ENCODE peak calls at places on chromosomes 16 and 17, in four cellular contexts. One of them, this sample, is unnamed.

GRCh38 chr16:88455610-88456355 is 2.7 kb downstream of the ZFPM1 start:
- DNase-seq in A549: peak
- DNase-seq in cardiac fibroblast: peak
- DNase-seq in kidney epithelial cell: no peak
- DNase-seq in this sample: no peak

GRCh38 chr17:6706499-6706898 is 6.7 kb downstream of the SLC13A5 start:
- DNase-seq in A549: no peak
- DNase-seq in cardiac fibroblast: no peak
- DNase-seq in kidney epithelial cell: no peak
- DNase-seq in this sample: no peak

GRCh38 chr17:63434951-63435571 is 11.0 kb downstream of the CYB561 start:
- DNase-seq in kidney epithelial cell: no peak
- DNase-seq in A549: peak
- DNase-seq in cardiac fibroblast: peak
- DNase-seq in this sample: peak

GRCh38 chr17:78272181-78272913 is 40.9 kb downstream of the TMEM235 start:
- DNase-seq in A549: no peak
- DNase-seq in cardiac fibroblast: peak
- DNase-seq in kidney epithelial cell: peak
- DNase-seq in this sample: peak

GRCh38 chr17:56765449-56765848 is 68.3 kb downstream of the C17orf67 start:
- DNase-seq in kidney epithelial cell: no peak
- DNase-seq in cardiac fibroblast: no peak
- DNase-seq in A549: no peak
- DNase-seq in this sample: no peak

GRCh38 chr16:89290887-89291286 is 73.4 kb downstream of the ZNF778 start:
- DNase-seq in kidney epithelial cell: no peak
- DNase-seq in A549: no peak
- DNase-seq in cardiac fibroblast: no peak
- DNase-seq in this sample: no peak

GRCh38 chr16:15493416-15494181 is 59.2 kb downstream of the BMERB1 start:
- DNase-seq in A549: no peak
- DNase-seq in cardiac fibroblast: peak
- DNase-seq in kidney epithelial cell: no peak
- DNase-seq in this sample: no peak

GRCh38 chr17:19386276-19386863 is 620 bp downstream of the MFAP4 start:
- DNase-seq in cardiac fibroblast: peak
- DNase-seq in A549: peak
- DNase-seq in kidney epithelial cell: peak
- DNase-seq in this sample: peak

GRCh38 chr16:88736088-88736487 is 29.8 kb downstream of the CTU2 start:
- DNase-seq in cardiac fibroblast: no peak
- DNase-seq in A549: no peak
- DNase-seq in kidney epithelial cell: no peak
- DNase-seq in this sample: no peak

GRCh38 chr17:35390663-35391062 is 17.2 kb upstream of the SLFN11 start:
- DNase-seq in kidney epithelial cell: no peak
- DNase-seq in cardiac fibroblast: peak
- DNase-seq in A549: no peak
- DNase-seq in this sample: peak

GRCh38 chr16:46496701-46497100 is 124.5 kb downstream of the SHCBP1 start:
- DNase-seq in cardiac fibroblast: no peak
- DNase-seq in kidney epithelial cell: no peak
- DNase-seq in A549: no peak
- DNase-seq in this sample: no peak

GRCh38 chr17:35588196-35588920 is 1.2 kb downstream of the AP2B1 start:
- DNase-seq in kidney epithelial cell: peak
- DNase-seq in cardiac fibroblast: peak
- DNase-seq in A549: peak
- DNase-seq in this sample: peak

GRCh38 chr16:4415538-4416199 is 727 bp downstream of the CORO7 start:
- DNase-seq in A549: peak
- DNase-seq in kidney epithelial cell: no peak
- DNase-seq in cardiac fibroblast: peak
- DNase-seq in this sample: peak

GRCh38 chr16:1706386-1707192 is 594 bp downstream of the MAPK8IP3 start:
- DNase-seq in A549: no peak
- DNase-seq in cardiac fibroblast: peak
- DNase-seq in kidney epithelial cell: no peak
- DNase-seq in this sample: no peak

GRCh38 chr16:52078716-52079655 is 468.0 kb downstream of the TOX3 start:
- DNase-seq in kidney epithelial cell: no peak
- DNase-seq in A549: no peak
- DNase-seq in cardiac fibroblast: no peak
- DNase-seq in this sample: no peak

GRCh38 chr17:62653002-62653830 is 25.7 kb downstream of the MRC2 start:
- DNase-seq in A549: peak
- DNase-seq in kidney epithelial cell: no peak
- DNase-seq in cardiac fibroblast: peak
- DNase-seq in this sample: no peak

GRCh38 chr16:88558457-88559442 is 11.5 kb upstream of the ZC3H18 start:
- DNase-seq in cardiac fibroblast: peak
- DNase-seq in A549: peak
- DNase-seq in kidney epithelial cell: no peak
- DNase-seq in this sample: peak

GRCh38 chr16:88844412-88845118 is 12.2 kb downstream of the GALNS start:
- DNase-seq in cardiac fibroblast: no peak
- DNase-seq in kidney epithelial cell: no peak
- DNase-seq in A549: no peak
- DNase-seq in this sample: no peak

GRCh38 chr17:8408371-8408770 is 10.7 kb upstream of the RNF222 start:
- DNase-seq in A549: peak
- DNase-seq in kidney epithelial cell: no peak
- DNase-seq in cardiac fibroblast: no peak
- DNase-seq in this sample: peak

GRCh38 chr17:21081967-21082366 is 39.2 kb upstream of the USP22 start:
- DNase-seq in A549: no peak
- DNase-seq in kidney epithelial cell: no peak
- DNase-seq in cardiac fibroblast: no peak
- DNase-seq in this sample: peak

GRCh38 chr17:10843806-10844205 is 5.9 kb upstream of the PIRT start:
- DNase-seq in A549: no peak
- DNase-seq in cardiac fibroblast: no peak
- DNase-seq in kidney epithelial cell: no peak
- DNase-seq in this sample: no peak

GRCh38 chr17:16007439-16007838 is 7.8 kb downstream of the TTC19 start:
- DNase-seq in A549: no peak
- DNase-seq in cardiac fibroblast: no peak
- DNase-seq in kidney epithelial cell: no peak
- DNase-seq in this sample: no peak

GRCh38 chr17:21475555-21475954 is 99.4 kb downstream of the KCNJ12 start:
- DNase-seq in kidney epithelial cell: no peak
- DNase-seq in cardiac fibroblast: no peak
- DNase-seq in A549: no peak
- DNase-seq in this sample: no peak

GRCh38 chr17:1563786-1564613 is 1.4 kb upstream of the PITPNA start:
- DNase-seq in A549: no peak
- DNase-seq in cardiac fibroblast: no peak
- DNase-seq in kidney epithelial cell: no peak
- DNase-seq in this sample: no peak

GRCh38 chr17:1562178-1562643 is 381 bp downstream of the PITPNA start:
- DNase-seq in kidney epithelial cell: no peak
- DNase-seq in A549: peak
- DNase-seq in cardiac fibroblast: peak
- DNase-seq in this sample: no peak

GRCh38 chr17:1559743-1560581 is 2.6 kb downstream of the PITPNA start:
- DNase-seq in kidney epithelial cell: no peak
- DNase-seq in cardiac fibroblast: no peak
- DNase-seq in A549: no peak
- DNase-seq in this sample: no peak

GRCh38 chr17:1560582-1561170 is 1.9 kb downstream of the PITPNA start:
- DNase-seq in A549: no peak
- DNase-seq in kidney epithelial cell: no peak
- DNase-seq in cardiac fibroblast: no peak
- DNase-seq in this sample: no peak

GRCh38 chr17:1561420-1562177 is 993 bp downstream of the PITPNA start:
- DNase-seq in A549: peak
- DNase-seq in kidney epithelial cell: no peak
- DNase-seq in cardiac fibroblast: peak
- DNase-seq in this sample: no peak
- TF ChIP-seq CTCF in A549: peak
- TF ChIP-seq CTCF in kidney epithelial cell: no peak
- TF ChIP-seq CTCF in cardiac fibroblast: peak
- TF ChIP-seq CTCF in this sample: peak

GRCh38 chr16:33877-34707 is 19.3 kb downstream of the POLR3K start:
- DNase-seq in A549: no peak
- DNase-seq in cardiac fibroblast: no peak
- DNase-seq in kidney epithelial cell: no peak
- DNase-seq in this sample: no peak
- TF ChIP-seq CTCF in A549: no peak
- TF ChIP-seq CTCF in cardiac fibroblast: no peak
- TF ChIP-seq CTCF in kidney epithelial cell: no peak
- TF ChIP-seq CTCF in this sample: no peak

GRCh38 chr17:60606036-60606435 is 6.0 kb downstream of the PPM1D start:
- DNase-seq in kidney epithelial cell: no peak
- DNase-seq in A549: no peak
- DNase-seq in cardiac fibroblast: peak
- DNase-seq in this sample: no peak

GRCh38 chr17:60613325-60613724 is 13.3 kb downstream of the PPM1D start:
- DNase-seq in kidney epithelial cell: no peak
- DNase-seq in A549: no peak
- DNase-seq in cardiac fibroblast: no peak
- DNase-seq in this sample: no peak

GRCh38 chr17:60615108-60615507 is 15.1 kb downstream of the PPM1D start:
- DNase-seq in cardiac fibroblast: no peak
- DNase-seq in kidney epithelial cell: no peak
- DNase-seq in A549: no peak
- DNase-seq in this sample: no peak

GRCh38 chr17:60615840-60616239 is 15.8 kb downstream of the PPM1D start:
- DNase-seq in cardiac fibroblast: no peak
- DNase-seq in kidney epithelial cell: no peak
- DNase-seq in A549: no peak
- DNase-seq in this sample: no peak

DNA sequence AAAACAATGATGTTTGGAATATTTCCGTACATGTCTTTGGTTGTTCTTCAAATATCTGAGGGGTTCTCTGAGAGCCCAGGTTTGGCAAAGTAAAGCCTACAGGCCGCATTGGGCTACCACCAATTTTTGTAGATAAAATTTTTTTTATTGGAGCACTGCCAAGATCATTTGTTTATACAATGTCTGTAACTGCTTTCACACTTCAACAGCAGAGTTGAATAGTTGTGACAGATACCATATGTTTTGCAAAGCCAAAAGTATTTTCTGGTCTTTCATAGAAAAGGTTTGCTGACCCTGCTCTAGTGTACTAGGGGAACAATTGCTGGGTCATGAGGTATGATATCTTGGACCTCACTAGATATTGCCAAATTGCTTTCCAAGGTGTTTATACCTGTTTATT is 10.5 kb downstream of the PPM1D start:
- DNase-seq in A549: no peak
- DNase-seq in kidney epithelial cell: no peak
- DNase-seq in cardiac fibroblast: peak
- DNase-seq in this sample: no peak
- TF ChIP-seq CTCF in A549: no peak
- TF ChIP-seq CTCF in kidney epithelial cell: no peak
- TF ChIP-seq CTCF in cardiac fibroblast: no peak
- TF ChIP-seq CTCF in this sample: no peak

GRCh38 chr16:79013004-79013403 is 587.5 kb downstream of the MAF start:
- DNase-seq in cardiac fibroblast: no peak
- DNase-seq in kidney epithelial cell: no peak
- DNase-seq in A549: no peak
- DNase-seq in this sample: no peak
- TF ChIP-seq CTCF in cardiac fibroblast: no peak
- TF ChIP-seq CTCF in kidney epithelial cell: no peak
- TF ChIP-seq CTCF in A549: no peak
- TF ChIP-seq CTCF in this sample: no peak

GRCh38 chr17:68288804-68289203 is 2.1 kb downstream of the SLC16A6 start:
- DNase-seq in cardiac fibroblast: no peak
- DNase-seq in kidney epithelial cell: no peak
- DNase-seq in A549: no peak
- DNase-seq in this sample: no peak
- TF ChIP-seq CTCF in cardiac fibroblast: no peak
- TF ChIP-seq CTCF in kidney epithelial cell: no peak
- TF ChIP-seq CTCF in A549: no peak
- TF ChIP-seq CTCF in this sample: no peak

DNA sequence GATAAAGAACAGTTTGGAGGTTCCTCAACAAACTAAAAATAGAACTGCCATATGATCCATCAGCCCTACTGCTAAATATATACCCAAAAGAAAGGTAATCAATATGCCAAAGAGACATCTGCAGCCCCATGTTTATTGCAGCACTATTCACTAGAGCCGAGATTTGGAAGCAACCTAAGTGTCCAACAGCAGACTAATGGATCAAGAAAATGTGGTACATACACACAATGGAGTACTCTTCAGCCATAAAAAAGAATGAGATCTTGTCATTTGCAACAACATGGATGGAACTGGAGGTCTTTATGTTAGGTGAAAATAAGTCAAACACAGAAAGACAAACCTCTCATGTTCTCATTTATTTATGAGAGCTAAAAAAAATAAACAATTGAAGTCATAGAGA is 48.8 kb upstream of the NACA2 start:
- DNase-seq in cardiac fibroblast: no peak
- DNase-seq in kidney epithelial cell: no peak
- DNase-seq in A549: no peak
- DNase-seq in this sample: no peak
- TF ChIP-seq CTCF in cardiac fibroblast: no peak
- TF ChIP-seq CTCF in kidney epithelial cell: no peak
- TF ChIP-seq CTCF in A549: no peak
- TF ChIP-seq CTCF in this sample: no peak

GRCh38 chr16:27355610-27356009 is 41.8 kb downstream of the IL4R start:
- DNase-seq in kidney epithelial cell: no peak
- DNase-seq in cardiac fibroblast: peak
- DNase-seq in A549: no peak
- DNase-seq in this sample: peak
- TF ChIP-seq CTCF in kidney epithelial cell: peak
- TF ChIP-seq CTCF in cardiac fibroblast: peak
- TF ChIP-seq CTCF in A549: peak
- TF ChIP-seq CTCF in this sample: peak

GRCh38 chr17:40560592-40561293 is 4.5 kb downstream of the CCR7 start:
- DNase-seq in cardiac fibroblast: peak
- DNase-seq in A549: no peak
- DNase-seq in kidney epithelial cell: peak
- DNase-seq in this sample: no peak
- TF ChIP-seq CTCF in cardiac fibroblast: no peak
- TF ChIP-seq CTCF in A549: no peak
- TF ChIP-seq CTCF in kidney epithelial cell: no peak
- TF ChIP-seq CTCF in this sample: no peak

This sample was measured in MCF 10A.